ENCODE peak calls at places on chromosomes 3 and 15, in nine cellular contexts. One of them, this sample, is unnamed. For H3K27me3, the result is how much of the 10 kb centered on the place peaks cover.

GRCh38 chr15:62920569-62921502 is 121.7 kb upstream of the TPM1 start:
- DNase-seq in H7: no peak
- DNase-seq in heart left ventricle: peak
- DNase-seq in brain microvascular endothelial cell: peak
- DNase-seq in fibroblast of lung: peak
- DNase-seq in psoas muscle: no peak
- DNase-seq in ovary: peak
- DNase-seq in CD4-positive, alpha-beta memory T cell: no peak
- DNase-seq in HAP-1: no peak
- DNase-seq in this sample: peak

GRCh38 chr3:55904716-55905115 is 417.6 kb upstream of the WNT5A start:
- DNase-seq in heart left ventricle: no peak
- DNase-seq in H7: no peak
- DNase-seq in fibroblast of lung: no peak
- DNase-seq in psoas muscle: no peak
- DNase-seq in HAP-1: no peak
- DNase-seq in CD4-positive, alpha-beta memory T cell: no peak
- DNase-seq in brain microvascular endothelial cell: no peak
- DNase-seq in ovary: no peak
- DNase-seq in this sample: no peak

GRCh38 chr3:158495503-158495902 is 75.5 kb upstream of the MLF1 start:
- DNase-seq in fibroblast of lung: no peak
- DNase-seq in HAP-1: no peak
- DNase-seq in brain microvascular endothelial cell: no peak
- DNase-seq in heart left ventricle: no peak
- DNase-seq in psoas muscle: no peak
- DNase-seq in CD4-positive, alpha-beta memory T cell: no peak
- DNase-seq in H7: no peak
- DNase-seq in ovary: no peak
- DNase-seq in this sample: no peak

GRCh38 chr15:57152666-57153065 is 223.6 kb upstream of the CGNL1 start:
- DNase-seq in brain microvascular endothelial cell: no peak
- DNase-seq in heart left ventricle: no peak
- DNase-seq in psoas muscle: no peak
- DNase-seq in fibroblast of lung: no peak
- DNase-seq in CD4-positive, alpha-beta memory T cell: no peak
- DNase-seq in ovary: no peak
- DNase-seq in HAP-1: no peak
- DNase-seq in H7: no peak
- DNase-seq in this sample: no peak

GRCh38 chr3:141642215-141642614 is 95.9 kb upstream of the RNF7 start:
- DNase-seq in CD4-positive, alpha-beta memory T cell: no peak
- DNase-seq in H7: no peak
- DNase-seq in psoas muscle: no peak
- DNase-seq in fibroblast of lung: no peak
- DNase-seq in ovary: no peak
- DNase-seq in brain microvascular endothelial cell: no peak
- DNase-seq in HAP-1: no peak
- DNase-seq in heart left ventricle: no peak
- DNase-seq in this sample: no peak

GRCh38 chr3:192444791-192445106 is 282.6 kb downstream of the FGF12 start:
- DNase-seq in fibroblast of lung: no peak
- DNase-seq in brain microvascular endothelial cell: no peak
- DNase-seq in CD4-positive, alpha-beta memory T cell: no peak
- DNase-seq in ovary: no peak
- DNase-seq in HAP-1: no peak
- DNase-seq in psoas muscle: no peak
- DNase-seq in H7: no peak
- DNase-seq in heart left ventricle: no peak
- DNase-seq in this sample: no peak

GRCh38 chr3:127761101-127761802 is 61.1 kb downstream of the MGLL start:
- DNase-seq in H7: no peak
- DNase-seq in fibroblast of lung: no peak
- DNase-seq in CD4-positive, alpha-beta memory T cell: no peak
- DNase-seq in HAP-1: no peak
- DNase-seq in brain microvascular endothelial cell: no peak
- DNase-seq in heart left ventricle: no peak
- DNase-seq in ovary: no peak
- DNase-seq in psoas muscle: no peak
- DNase-seq in this sample: peak

GRCh38 chr3:55651011-55651410 is 163.9 kb upstream of the WNT5A start:
- DNase-seq in H7: no peak
- DNase-seq in psoas muscle: no peak
- DNase-seq in ovary: no peak
- DNase-seq in CD4-positive, alpha-beta memory T cell: no peak
- DNase-seq in HAP-1: no peak
- DNase-seq in fibroblast of lung: no peak
- DNase-seq in brain microvascular endothelial cell: no peak
- DNase-seq in heart left ventricle: no peak
- DNase-seq in this sample: no peak

GRCh38 chr15:20368974-20369373 is 172.6 kb downstream of the GOLGA6L6 start:
- DNase-seq in ovary: no peak
- DNase-seq in brain microvascular endothelial cell: no peak
- DNase-seq in HAP-1: no peak
- DNase-seq in psoas muscle: no peak
- DNase-seq in H7: no peak
- DNase-seq in fibroblast of lung: no peak
- DNase-seq in heart left ventricle: no peak
- DNase-seq in CD4-positive, alpha-beta memory T cell: no peak
- DNase-seq in this sample: no peak

GRCh38 chr3:116064646-116065045 is 380.6 kb downstream of the LSAMP start:
- DNase-seq in fibroblast of lung: peak
- DNase-seq in H7: no peak
- DNase-seq in psoas muscle: no peak
- DNase-seq in ovary: no peak
- DNase-seq in HAP-1: no peak
- DNase-seq in brain microvascular endothelial cell: no peak
- DNase-seq in heart left ventricle: no peak
- DNase-seq in CD4-positive, alpha-beta memory T cell: no peak
- DNase-seq in this sample: no peak

GRCh38 chr15:67097893-67098740 is 32.7 kb downstream of the SMAD3 start:
- DNase-seq in HAP-1: no peak
- DNase-seq in fibroblast of lung: peak
- DNase-seq in heart left ventricle: peak
- DNase-seq in ovary: peak
- DNase-seq in H7: no peak
- DNase-seq in CD4-positive, alpha-beta memory T cell: peak
- DNase-seq in psoas muscle: peak
- DNase-seq in brain microvascular endothelial cell: peak
- DNase-seq in this sample: peak

DNA sequence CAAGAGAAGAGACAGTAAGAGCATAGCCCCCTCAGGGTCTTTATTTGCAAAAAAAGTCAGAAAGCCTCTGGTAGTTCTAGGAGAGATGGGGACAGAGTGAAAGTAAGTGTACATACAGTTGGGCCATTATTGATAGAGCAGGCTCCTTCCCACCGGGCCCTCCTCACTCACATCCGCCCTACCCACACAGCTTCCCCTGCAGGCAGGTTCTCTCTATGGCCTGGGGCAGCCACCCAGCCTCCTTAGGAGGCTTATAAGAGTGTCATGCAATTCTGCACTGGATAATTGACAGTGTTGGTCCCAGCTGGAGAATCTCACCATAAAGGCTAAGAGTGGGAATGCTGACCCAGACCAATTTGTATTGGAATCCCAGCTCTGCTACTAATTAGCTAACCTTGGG is 49.5 kb downstream of the SLC30A4 start:
- DNase-seq in CD4-positive, alpha-beta memory T cell: no peak
- DNase-seq in psoas muscle: no peak
- DNase-seq in fibroblast of lung: no peak
- DNase-seq in H7: no peak
- DNase-seq in ovary: no peak
- DNase-seq in HAP-1: no peak
- DNase-seq in heart left ventricle: no peak
- DNase-seq in brain microvascular endothelial cell: no peak
- DNase-seq in this sample: no peak
- H3K27me3 ChIP-seq in CD4-positive, alpha-beta memory T cell: under half
- H3K27me3 ChIP-seq in psoas muscle: under half
- H3K27me3 ChIP-seq in fibroblast of lung: under half
- H3K27me3 ChIP-seq in H7: half or more
- H3K27me3 ChIP-seq in ovary: under half
- H3K27me3 ChIP-seq in HAP-1: under half
- H3K27me3 ChIP-seq in heart left ventricle: under half
- H3K27me3 ChIP-seq in brain microvascular endothelial cell: under half
- H3K27me3 ChIP-seq in this sample: under half

DNA sequence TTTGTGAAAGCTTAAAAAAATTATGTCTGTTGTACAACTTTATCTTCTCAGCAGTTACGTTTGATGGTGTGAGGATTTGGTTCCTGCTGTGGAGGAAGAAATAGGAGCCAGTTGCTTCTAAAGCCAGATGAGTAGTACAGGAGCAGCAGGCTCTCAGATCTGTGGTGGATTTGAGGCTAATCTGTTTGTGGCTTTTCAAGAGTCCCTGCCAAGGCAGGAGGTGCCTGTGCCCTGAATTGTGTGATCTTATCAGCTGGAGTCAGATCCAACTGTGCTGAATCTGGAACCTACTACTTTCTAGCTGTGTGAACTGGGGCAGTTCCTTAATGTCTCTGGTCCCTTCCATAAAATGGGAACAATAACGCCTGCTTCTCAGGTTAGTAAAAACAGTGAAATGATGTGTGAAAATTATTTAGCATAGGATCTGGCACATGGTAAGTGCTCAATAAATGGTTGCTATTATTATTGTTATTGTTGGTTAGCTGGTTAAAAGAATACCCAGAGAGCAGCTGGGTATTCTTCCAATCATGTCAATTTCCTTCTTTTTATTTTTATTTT is 7.7 kb downstream of the CLDN11 start:
- DNase-seq in H7: no peak
- DNase-seq in CD4-positive, alpha-beta memory T cell: no peak
- DNase-seq in fibroblast of lung: no peak
- DNase-seq in psoas muscle: no peak
- DNase-seq in ovary: no peak
- DNase-seq in heart left ventricle: no peak
- DNase-seq in brain microvascular endothelial cell: no peak
- DNase-seq in HAP-1: no peak
- DNase-seq in this sample: no peak
- H3K27me3 ChIP-seq in H7: under half
- H3K27me3 ChIP-seq in CD4-positive, alpha-beta memory T cell: under half
- H3K27me3 ChIP-seq in fibroblast of lung: under half
- H3K27me3 ChIP-seq in psoas muscle: under half
- H3K27me3 ChIP-seq in ovary: under half
- H3K27me3 ChIP-seq in heart left ventricle: under half
- H3K27me3 ChIP-seq in brain microvascular endothelial cell: under half
- H3K27me3 ChIP-seq in HAP-1: under half
- H3K27me3 ChIP-seq in this sample: under half

DNA sequence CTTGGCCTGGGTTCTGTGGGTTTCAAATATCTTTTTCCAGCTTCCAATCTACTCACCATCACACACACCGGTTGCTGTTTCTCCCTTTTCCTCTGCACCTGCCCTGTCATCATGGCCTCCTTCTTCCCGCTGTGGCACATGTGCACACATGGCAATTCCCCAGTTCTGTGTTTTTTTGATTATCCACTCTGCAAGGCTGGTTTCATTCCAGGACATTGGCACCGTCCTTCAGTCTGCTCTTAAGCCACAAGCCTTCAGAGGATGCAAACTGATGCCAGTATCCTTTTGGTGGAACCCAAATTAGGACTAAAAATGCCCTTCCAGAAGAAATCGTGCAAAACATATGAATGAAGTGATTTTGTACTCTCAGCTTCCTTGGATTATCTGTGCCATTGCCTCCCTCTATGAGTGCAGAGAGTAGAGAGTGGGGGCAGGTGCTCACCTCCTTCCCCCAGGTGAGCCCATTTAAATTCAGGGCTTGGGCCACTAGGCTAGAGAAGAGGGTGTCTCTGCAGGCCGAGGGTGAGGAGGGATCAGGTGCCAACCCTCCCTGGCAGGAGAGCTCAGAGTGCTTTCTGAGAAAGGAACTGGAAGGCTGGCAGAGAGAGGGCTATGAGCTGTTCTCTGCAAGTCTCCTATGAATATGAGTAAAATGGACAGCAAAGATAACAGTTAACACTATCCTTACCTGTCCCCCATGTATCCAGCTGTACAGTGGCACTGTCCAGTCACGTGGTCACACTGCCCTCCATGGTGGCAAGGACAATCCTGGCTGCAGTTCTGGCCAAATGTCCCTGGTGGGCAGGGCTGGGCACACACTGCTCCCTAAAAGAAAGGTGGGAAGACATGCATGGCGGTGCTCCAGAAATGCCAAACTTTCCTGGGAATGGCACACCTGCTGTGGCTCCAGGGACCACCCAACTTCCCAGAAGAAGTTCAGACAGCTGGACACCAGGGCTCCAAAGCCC is 100.9 kb downstream of the RAB11A start:
- DNase-seq in heart left ventricle: no peak
- DNase-seq in HAP-1: no peak
- DNase-seq in H7: no peak
- DNase-seq in brain microvascular endothelial cell: no peak
- DNase-seq in fibroblast of lung: no peak
- DNase-seq in ovary: no peak
- DNase-seq in psoas muscle: no peak
- DNase-seq in CD4-positive, alpha-beta memory T cell: no peak
- DNase-seq in this sample: no peak
- H3K27me3 ChIP-seq in heart left ventricle: under half
- H3K27me3 ChIP-seq in HAP-1: half or more
- H3K27me3 ChIP-seq in H7: under half
- H3K27me3 ChIP-seq in brain microvascular endothelial cell: under half
- H3K27me3 ChIP-seq in fibroblast of lung: under half
- H3K27me3 ChIP-seq in ovary: under half
- H3K27me3 ChIP-seq in psoas muscle: under half
- H3K27me3 ChIP-seq in CD4-positive, alpha-beta memory T cell: under half
- H3K27me3 ChIP-seq in this sample: half or more

DNA sequence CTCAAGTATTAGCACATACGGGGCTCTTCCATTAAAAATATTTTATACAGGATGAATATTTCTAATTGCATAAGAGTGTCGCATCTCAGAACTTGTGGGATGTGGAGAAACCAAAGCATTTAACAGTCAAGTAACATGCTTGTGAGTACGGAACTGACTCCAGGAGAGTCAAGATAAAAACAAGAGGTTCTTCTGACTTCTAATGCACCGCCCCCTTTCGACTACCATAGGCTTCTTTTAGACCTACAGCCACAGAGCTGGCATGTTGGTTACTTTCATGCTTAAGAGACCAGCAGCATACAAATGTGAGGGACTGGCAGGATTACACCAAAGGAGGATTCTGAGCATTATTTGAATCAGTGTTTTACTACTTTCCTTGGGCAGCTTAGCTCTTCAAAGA is 14.2 kb downstream of the ETV5 start:
- DNase-seq in ovary: no peak
- DNase-seq in CD4-positive, alpha-beta memory T cell: no peak
- DNase-seq in H7: no peak
- DNase-seq in heart left ventricle: no peak
- DNase-seq in HAP-1: no peak
- DNase-seq in brain microvascular endothelial cell: no peak
- DNase-seq in psoas muscle: no peak
- DNase-seq in fibroblast of lung: no peak
- DNase-seq in this sample: no peak
- H3K27me3 ChIP-seq in ovary: under half
- H3K27me3 ChIP-seq in CD4-positive, alpha-beta memory T cell: under half
- H3K27me3 ChIP-seq in H7: under half
- H3K27me3 ChIP-seq in heart left ventricle: under half
- H3K27me3 ChIP-seq in HAP-1: under half
- H3K27me3 ChIP-seq in brain microvascular endothelial cell: under half
- H3K27me3 ChIP-seq in psoas muscle: under half
- H3K27me3 ChIP-seq in fibroblast of lung: under half
- H3K27me3 ChIP-seq in this sample: under half

DNA sequence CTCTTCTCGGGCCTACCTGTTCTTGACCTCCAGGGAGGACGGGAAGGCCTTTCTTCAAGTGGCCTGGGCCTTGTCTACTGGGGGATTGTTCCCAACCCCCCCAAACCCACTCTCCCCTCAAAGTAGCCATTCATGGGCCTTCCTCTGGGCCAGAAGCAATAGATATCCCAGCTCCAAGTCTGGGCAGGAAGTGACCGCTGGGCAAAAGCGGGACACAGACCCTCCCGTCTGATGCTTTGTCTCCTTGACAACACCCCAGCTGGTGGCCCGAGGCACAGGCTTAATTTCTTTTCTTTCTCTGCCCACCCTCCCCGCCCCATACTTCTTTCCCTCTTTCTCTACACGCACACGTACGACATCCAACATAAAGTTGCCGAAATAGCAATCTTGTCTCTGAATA is 41.4 kb upstream of the FEZF2 start:
- DNase-seq in CD4-positive, alpha-beta memory T cell: no peak
- DNase-seq in ovary: no peak
- DNase-seq in brain microvascular endothelial cell: no peak
- DNase-seq in psoas muscle: no peak
- DNase-seq in H7: peak
- DNase-seq in fibroblast of lung: no peak
- DNase-seq in HAP-1: no peak
- DNase-seq in heart left ventricle: no peak
- DNase-seq in this sample: no peak
- H3K27me3 ChIP-seq in CD4-positive, alpha-beta memory T cell: under half
- H3K27me3 ChIP-seq in ovary: under half
- H3K27me3 ChIP-seq in brain microvascular endothelial cell: under half
- H3K27me3 ChIP-seq in psoas muscle: under half
- H3K27me3 ChIP-seq in H7: under half
- H3K27me3 ChIP-seq in fibroblast of lung: under half
- H3K27me3 ChIP-seq in HAP-1: under half
- H3K27me3 ChIP-seq in heart left ventricle: under half
- H3K27me3 ChIP-seq in this sample: under half

This sample was measured in tibial artery.